ENCODE peak calls at places on chromosomes 3 and 15, in ten cellular contexts. X is fibroblast of mammary gland; R is body of pancreas; Y is NK-92 treated with Interleukin-12 subunit alpha and Interleukin-12 subunit beta, amount 100 ng/mL, for 24 hours; D is GM23338; M is activated naive CD4-positive, alpha-beta T cell; Q is DMS153; C is activated T-cell treated with anti-CD3 and anti-CD28 coated beads for 48 hours; W is activated T-helper 1 cell treated with Interleukin-2 at 50 U/mL for 16 hours; A is lower lobe of right lung. E is an unnamed sample.

GRCh38 chr3:118991775-118992174 is 42.9 kb downstream of the IGSF11 start:
- DNase-seq in X (peak; percentile 1), R (peak; percentile 81), Y (no peak), D (no peak), M (no peak), Q (no peak), C (no peak), W (no peak), A (no peak), E (no peak)

GRCh38 chr3:105368575-105369500 is 2.1 kb downstream of the ALCAM start:
- DNase-seq in X (peak; percentile 73), R (peak; percentile 80), Y (peak; percentile 61), D (peak; percentile 59), M (peak; percentile 23), Q (peak; percentile 75), C (peak; percentile 69), W (peak; percentile 42), A (peak; percentile 84), E (peak; percentile 70)

GRCh38 chr3:142958707-142959106 is 4.8 kb downstream of the PAQR9 start:
- DNase-seq in X (peak; percentile 54), R (no peak), Y (no peak), D (no peak), M (no peak), Q (no peak), C (no peak), W (no peak), A (no peak), E (no peak)

GRCh38 chr3:181710581-181711255 is 1.0 kb upstream of the SOX2 start:
- DNase-seq in X (peak; percentile 21), R (no peak), Y (no peak), D (peak; percentile 94), M (no peak), Q (peak; percentile 43), C (no peak), W (no peak), A (no peak), E (no peak)

GRCh38 chr3:101531473-101532086 is 18.6 kb upstream of the SENP7 start:
- DNase-seq in X (no peak), R (no peak), Y (no peak), D (no peak), M (no peak), Q (no peak), C (no peak), W (no peak), A (no peak), E (no peak)

GRCh38 chr3:124700880-124701684 is 29.2 kb upstream of the UMPS start:
- DNase-seq in X (peak; percentile 51), R (peak; percentile 51), Y (no peak), D (peak; percentile 42), M (no peak), Q (no peak), C (no peak), W (no peak), A (no peak), E (no peak)

GRCh38 chr3:149552700-149553099 is 78.2 kb downstream of the TM4SF4 start:
- DNase-seq in X (no peak), R (no peak), Y (no peak), D (no peak), M (no peak), Q (no peak), C (no peak), W (no peak), A (no peak), E (no peak)

GRCh38 chr15:25175789-25176615 is 221.2 kb downstream of the SNRPN start:
- DNase-seq in X (no peak), R (peak; percentile 9), Y (no peak), D (no peak), M (no peak), Q (no peak), C (no peak), W (no peak), A (peak; percentile 24), E (no peak)

GRCh38 chr15:63967616-63968015 is 78.7 kb downstream of the DAPK2 start:
- DNase-seq in X (no peak), R (no peak), Y (no peak), D (no peak), M (no peak), Q (no peak), C (no peak), W (no peak), A (no peak), E (no peak)

GRCh38 chr15:88858934-88859333 is 36.4 kb downstream of the HAPLN3 start:
- DNase-seq in X (no peak), R (no peak), Y (no peak), D (no peak), M (no peak), Q (no peak), C (no peak), W (no peak), A (no peak), E (no peak)

GRCh38 chr3:47282424-47283192 is at the start of the genes KIF9 and KLHL18:
- DNase-seq in X (peak; percentile 91), R (peak; percentile 97), Y (peak; percentile 86), D (peak; percentile 96), M (peak; percentile 94), Q (peak; percentile 71), C (peak; percentile 91), W (peak; percentile 93), A (peak; percentile 97), E (peak; percentile 96)

GRCh38 chr3:10173095-10173925 is 8.6 kb downstream of the IRAK2 start:
- DNase-seq in X (peak; percentile 48), R (no peak), Y (no peak), D (no peak), M (no peak), Q (no peak), C (no peak), W (no peak), A (no peak), E (no peak)

GRCh38 chr15:90345859-90346258 is 6.2 kb upstream of the ZNF774 start:
- DNase-seq in X (no peak), R (no peak), Y (no peak), D (no peak), M (no peak), Q (no peak), C (no peak), W (no peak), A (no peak), E (no peak)

GRCh38 chr3:23165571-23165970 is 37.6 kb upstream of the UBE2E2 start:
- DNase-seq in X (no peak), R (no peak), Y (no peak), D (no peak), M (no peak), Q (no peak), C (no peak), W (no peak), A (no peak), E (no peak)

GRCh38 chr3:4732974-4733373 is 239.8 kb downstream of the ITPR1 start:
- DNase-seq in X (no peak), R (no peak), Y (no peak), D (peak; percentile 57), M (no peak), Q (no peak), C (no peak), W (no peak), A (no peak), E (no peak)

GRCh38 chr15:43505723-43506122 is 11.7 kb upstream of the MAP1A start:
- DNase-seq in X (no peak), R (no peak), Y (no peak), D (no peak), M (no peak), Q (no peak), C (no peak), W (no peak), A (no peak), E (no peak)

GRCh38 chr15:98957655-98958054 is 49.9 kb downstream of the PGPEP1L start:
- DNase-seq in X (no peak), R (no peak), Y (no peak), D (no peak), M (no peak), Q (no peak), C (no peak), W (no peak), A (no peak), E (no peak)

GRCh38 chr3:73547427-73548036 is 77.2 kb downstream of the PDZRN3 start:
- DNase-seq in X (peak; percentile 99), R (no peak), Y (no peak), D (peak; percentile 29), M (no peak), Q (no peak), C (no peak), W (no peak), A (no peak), E (no peak)

GRCh38 chr3:140859592-140860336 is 81.9 kb upstream of the SLC25A36 start:
- DNase-seq in X (peak; percentile 36), R (no peak), Y (no peak), D (peak; percentile 32), M (no peak), Q (no peak), C (no peak), W (no peak), A (no peak), E (no peak)

GRCh38 chr3:195708626-195709481 is 11.9 kb upstream of the MUC20 start:
- DNase-seq in X (no peak), R (no peak), Y (no peak), D (no peak), M (no peak), Q (no peak), C (no peak), W (no peak), A (no peak), E (no peak)

GRCh38 chr3:140521751-140522445 is 156.0 kb upstream of the TRIM42 start:
- DNase-seq in X (no peak), R (no peak), Y (no peak), D (peak; percentile 65), M (no peak), Q (no peak), C (no peak), W (no peak), A (no peak), E (no peak)

GRCh38 chr3:124486324-124486723 is 243.9 kb upstream of the UMPS start:
- DNase-seq in X (peak; percentile 2), R (no peak), Y (no peak), D (peak; percentile 23), M (no peak), Q (no peak), C (no peak), W (no peak), A (no peak), E (no peak)

GRCh38 chr15:81889480-81889871 is 156.3 kb downstream of the MEX3B start:
- DNase-seq in X (no peak), R (no peak), Y (no peak), D (no peak), M (no peak), Q (no peak), C (no peak), W (no peak), A (no peak), E (no peak)

GRCh38 chr3:114671741-114672510 is 378.1 kb downstream of the TIGIT start:
- DNase-seq in X (no peak), R (no peak), Y (no peak), D (no peak), M (no peak), Q (no peak), C (no peak), W (no peak), A (no peak), E (no peak)

GRCh38 chr3:14403636-14404395 is 1.4 kb downstream of the SLC6A6 start:
- DNase-seq in X (no peak), R (no peak), Y (no peak), D (no peak), M (no peak), Q (no peak), C (no peak), W (no peak), A (peak; percentile 69), E (no peak)

GRCh38 chr3:156207802-156208685 is 87.7 kb downstream of the KCNAB1 start:
- DNase-seq in X (peak; percentile 90), R (no peak), Y (no peak), D (no peak), M (no peak), Q (no peak), C (no peak), W (no peak), A (no peak), E (no peak)

GRCh38 chr3:16568115-16568514 is 37.1 kb downstream of the DAZL start:
- DNase-seq in X (no peak), R (no peak), Y (no peak), D (no peak), M (no peak), Q (no peak), C (no peak), W (no peak), A (no peak), E (no peak)

GRCh38 chr15:59616390-59616789 is 4.8 kb downstream of the GCNT3 start:
- DNase-seq in X (no peak), R (no peak), Y (no peak), D (peak; percentile 13), M (no peak), Q (no peak), C (no peak), W (no peak), A (no peak), E (no peak)